ENCODE peak calls at places on chromosome 13, in seven cellular contexts. One of them, this sample, is unnamed.

GRCh38 chr13:28161370-28161769 is 23.0 kb downstream of the PAN3 start:
- DNase-seq in fibroblast of gingiva: no peak
- DNase-seq in kidney glomerular epithelial cell: peak
- DNase-seq in left cardiac atrium: no peak
- DNase-seq in activated CD4-positive, alpha-beta T cell treated with anti-CD3 and anti-CD28 coated beads, Interleukin-2, amount 10 ng/mL, durations not matched to agents 24 days and 14 days: no peak
- DNase-seq in endothelial cell: no peak
- DNase-seq in T-helper 2 cell: no peak
- DNase-seq in this sample: peak

GRCh38 chr13:48159436-48160225 is 64.7 kb upstream of the MED4 start:
- DNase-seq in fibroblast of gingiva: no peak
- DNase-seq in kidney glomerular epithelial cell: peak
- DNase-seq in left cardiac atrium: no peak
- DNase-seq in activated CD4-positive, alpha-beta T cell treated with anti-CD3 and anti-CD28 coated beads, Interleukin-2, amount 10 ng/mL, durations not matched to agents 24 days and 14 days: no peak
- DNase-seq in endothelial cell: no peak
- DNase-seq in T-helper 2 cell: no peak
- DNase-seq in this sample: no peak

GRCh38 chr13:107590556-107590955 is 624.8 kb downstream of the LIG4 start:
- DNase-seq in fibroblast of gingiva: no peak
- DNase-seq in kidney glomerular epithelial cell: no peak
- DNase-seq in left cardiac atrium: no peak
- DNase-seq in activated CD4-positive, alpha-beta T cell treated with anti-CD3 and anti-CD28 coated beads, Interleukin-2, amount 10 ng/mL, durations not matched to agents 24 days and 14 days: no peak
- DNase-seq in endothelial cell: no peak
- DNase-seq in T-helper 2 cell: no peak
- DNase-seq in this sample: no peak

GRCh38 chr13:42136518-42136917 is 88.1 kb downstream of the DGKH start:
- DNase-seq in fibroblast of gingiva: no peak
- DNase-seq in kidney glomerular epithelial cell: no peak
- DNase-seq in left cardiac atrium: no peak
- DNase-seq in activated CD4-positive, alpha-beta T cell treated with anti-CD3 and anti-CD28 coated beads, Interleukin-2, amount 10 ng/mL, durations not matched to agents 24 days and 14 days: no peak
- DNase-seq in endothelial cell: no peak
- DNase-seq in T-helper 2 cell: no peak
- DNase-seq in this sample: no peak

GRCh38 chr13:89380101-89380500 is 1708.9 kb downstream of the SLITRK5 start:
- DNase-seq in fibroblast of gingiva: no peak
- DNase-seq in kidney glomerular epithelial cell: peak
- DNase-seq in left cardiac atrium: no peak
- DNase-seq in activated CD4-positive, alpha-beta T cell treated with anti-CD3 and anti-CD28 coated beads, Interleukin-2, amount 10 ng/mL, durations not matched to agents 24 days and 14 days: no peak
- DNase-seq in endothelial cell: no peak
- DNase-seq in T-helper 2 cell: no peak
- DNase-seq in this sample: no peak

GRCh38 chr13:45503658-45504057 is 38.9 kb downstream of the COG3 start:
- DNase-seq in fibroblast of gingiva: no peak
- DNase-seq in kidney glomerular epithelial cell: no peak
- DNase-seq in left cardiac atrium: no peak
- DNase-seq in activated CD4-positive, alpha-beta T cell treated with anti-CD3 and anti-CD28 coated beads, Interleukin-2, amount 10 ng/mL, durations not matched to agents 24 days and 14 days: no peak
- DNase-seq in endothelial cell: no peak
- DNase-seq in T-helper 2 cell: no peak
- DNase-seq in this sample: no peak

GRCh38 chr13:30810261-30810701 is 74.9 kb downstream of the ALOX5AP start:
- DNase-seq in fibroblast of gingiva: no peak
- DNase-seq in kidney glomerular epithelial cell: no peak
- DNase-seq in left cardiac atrium: no peak
- DNase-seq in activated CD4-positive, alpha-beta T cell treated with anti-CD3 and anti-CD28 coated beads, Interleukin-2, amount 10 ng/mL, durations not matched to agents 24 days and 14 days: no peak
- DNase-seq in endothelial cell: no peak
- DNase-seq in T-helper 2 cell: no peak
- DNase-seq in this sample: no peak

GRCh38 chr13:33110713-33111413 is 94.6 kb downstream of the KL start:
- DNase-seq in fibroblast of gingiva: peak
- DNase-seq in kidney glomerular epithelial cell: no peak
- DNase-seq in left cardiac atrium: peak
- DNase-seq in activated CD4-positive, alpha-beta T cell treated with anti-CD3 and anti-CD28 coated beads, Interleukin-2, amount 10 ng/mL, durations not matched to agents 24 days and 14 days: no peak
- DNase-seq in endothelial cell: no peak
- DNase-seq in T-helper 2 cell: no peak
- DNase-seq in this sample: peak

GRCh38 chr13:36736119-36736726 is 62.4 kb downstream of the SERTM1 start:
- DNase-seq in fibroblast of gingiva: peak
- DNase-seq in kidney glomerular epithelial cell: peak
- DNase-seq in left cardiac atrium: peak
- DNase-seq in activated CD4-positive, alpha-beta T cell treated with anti-CD3 and anti-CD28 coated beads, Interleukin-2, amount 10 ng/mL, durations not matched to agents 24 days and 14 days: peak
- DNase-seq in endothelial cell: peak
- DNase-seq in T-helper 2 cell: no peak
- DNase-seq in this sample: peak

GRCh38 chr13:40164137-40164536 is 502.3 kb downstream of the FOXO1 start:
- DNase-seq in fibroblast of gingiva: peak
- DNase-seq in kidney glomerular epithelial cell: peak
- DNase-seq in left cardiac atrium: no peak
- DNase-seq in activated CD4-positive, alpha-beta T cell treated with anti-CD3 and anti-CD28 coated beads, Interleukin-2, amount 10 ng/mL, durations not matched to agents 24 days and 14 days: no peak
- DNase-seq in endothelial cell: no peak
- DNase-seq in T-helper 2 cell: no peak
- DNase-seq in this sample: peak

GRCh38 chr13:44373247-44373600 is 400 bp upstream of the SERP2 start:
- DNase-seq in fibroblast of gingiva: no peak
- DNase-seq in kidney glomerular epithelial cell: no peak
- DNase-seq in left cardiac atrium: no peak
- DNase-seq in activated CD4-positive, alpha-beta T cell treated with anti-CD3 and anti-CD28 coated beads, Interleukin-2, amount 10 ng/mL, durations not matched to agents 24 days and 14 days: no peak
- DNase-seq in endothelial cell: peak
- DNase-seq in T-helper 2 cell: no peak
- DNase-seq in this sample: no peak

GRCh38 chr13:33441015-33441414 is 155.5 kb upstream of the STARD13 start:
- DNase-seq in fibroblast of gingiva: peak
- DNase-seq in kidney glomerular epithelial cell: peak
- DNase-seq in left cardiac atrium: no peak
- DNase-seq in activated CD4-positive, alpha-beta T cell treated with anti-CD3 and anti-CD28 coated beads, Interleukin-2, amount 10 ng/mL, durations not matched to agents 24 days and 14 days: no peak
- DNase-seq in endothelial cell: peak
- DNase-seq in T-helper 2 cell: no peak
- DNase-seq in this sample: peak

GRCh38 chr13:46909037-46909436 is 12.2 kb upstream of the HTR2A start:
- DNase-seq in fibroblast of gingiva: no peak
- DNase-seq in kidney glomerular epithelial cell: no peak
- DNase-seq in left cardiac atrium: no peak
- DNase-seq in activated CD4-positive, alpha-beta T cell treated with anti-CD3 and anti-CD28 coated beads, Interleukin-2, amount 10 ng/mL, durations not matched to agents 24 days and 14 days: no peak
- DNase-seq in endothelial cell: no peak
- DNase-seq in T-helper 2 cell: no peak
- DNase-seq in this sample: no peak

GRCh38 chr13:67168384-67168783 is 61.8 kb downstream of the PCDH9 start:
- DNase-seq in fibroblast of gingiva: no peak
- DNase-seq in kidney glomerular epithelial cell: no peak
- DNase-seq in left cardiac atrium: no peak
- DNase-seq in activated CD4-positive, alpha-beta T cell treated with anti-CD3 and anti-CD28 coated beads, Interleukin-2, amount 10 ng/mL, durations not matched to agents 24 days and 14 days: no peak
- DNase-seq in endothelial cell: no peak
- DNase-seq in T-helper 2 cell: no peak
- DNase-seq in this sample: no peak

This sample was measured in foreskin fibroblast.